ENCODE peak calls at places on chromosomes 13 and 19, in six cellular contexts. K is H9, E is IMR-90, A is mesenchymal stem cell, M is trophoblast cell, J is H1. B is an unnamed sample.
A peak's percentile ranks its signal among the peaks of the same experiment; 100 is the strongest.

GRCh38 chr13:48975101-48975925 is at the start of gene FNDC3A:
- DNase-seq in A (peak; percentile 74), J (no peak), K (peak; percentile 79), E (peak; percentile 64), M (peak; percentile 45), B (no peak)

GRCh38 chr19:28468701-28469459 is 744.1 kb downstream of the UQCRFS1 start:
- DNase-seq in M (no peak), E (no peak), A (peak; percentile 19), J (no peak), K (peak; percentile 73), B (no peak)

GRCh38 chr19:41431426-41432386 is 4.5 kb upstream of the B3GNT8 start:
- DNase-seq in J (no peak), M (peak; percentile 14), E (peak; percentile 31), A (peak; percentile 44), K (no peak), B (no peak)

GRCh38 chr19:35262101-35262761 is 6.5 kb upstream of the USF2 start:
- DNase-seq in K (peak; percentile 23), J (no peak), E (no peak), M (no peak), A (no peak), B (no peak)

GRCh38 chr13:82062772-82063171 is 1721.8 kb upstream of the SPRY2 start:
- DNase-seq in K (no peak), A (no peak), J (no peak), E (no peak), M (no peak), B (no peak)

GRCh38 chr19:460877-461609 is at the start of gene SHC2:
- DNase-seq in J (no peak), K (no peak), E (no peak), A (peak; percentile 45), M (no peak), B (no peak)

GRCh38 chr13:99165753-99166587 is 34.7 kb upstream of the UBAC2 start:
- DNase-seq in J (no peak), K (no peak), M (no peak), A (no peak), E (no peak), B (no peak)

GRCh38 chr13:111323549-111323948 is 3.1 kb downstream of the TEX29 start:
- DNase-seq in J (no peak), A (no peak), K (peak; percentile 17), E (no peak), M (no peak), B (no peak)

GRCh38 chr19:51094696-51095279 is 12.1 kb upstream of the KLK14 start:
- DNase-seq in A (peak; percentile 17), E (no peak), K (peak; percentile 75), J (no peak), M (no peak), B (peak; percentile 72)

GRCh38 chr19:7505682-7506384 is 10.1 kb upstream of the ZNF358 start:
- DNase-seq in M (peak; percentile 8), A (peak; percentile 25), J (no peak), K (no peak), E (no peak), B (no peak)

GRCh38 chr19:38685666-38686529 is 38.4 kb downstream of the ACTN4 start:
- DNase-seq in K (peak; percentile 56), E (peak; percentile 73), J (no peak), A (peak; percentile 87), M (no peak), B (no peak)

GRCh38 chr19:7888145-7888825 is at the start of gene LRRC8E:
- DNase-seq in K (peak; percentile 89), A (peak; percentile 77), M (peak; percentile 73), J (no peak), E (peak; percentile 55), B (peak; percentile 63)

GRCh38 chr13:113506025-113506685 is 15.6 kb upstream of the DCUN1D2 start:
- DNase-seq in K (no peak), M (no peak), J (no peak), E (no peak), A (no peak), B (no peak)

GRCh38 chr19:51145926-51146493 is 3.9 kb downstream of the SIGLEC7 start:
- DNase-seq in A (no peak), M (no peak), J (no peak), K (no peak), E (no peak), B (no peak)

GRCh38 chr13:112105244-112105681 is 38.3 kb downstream of the SOX1 start:
- DNase-seq in A (no peak), K (no peak), E (no peak), J (no peak), M (no peak), B (peak; percentile 47)

GRCh38 chr13:104416973-104417372 is 1350.8 kb upstream of the SLC10A2 start:
- DNase-seq in M (no peak), J (no peak), A (no peak), E (no peak), K (no peak), B (no peak)

GRCh38 chr19:2478756-2479555 is 3.0 kb downstream of the GADD45B start:
- DNase-seq in K (no peak), A (peak; percentile 91), M (peak; percentile 91), J (no peak), E (peak; percentile 76), B (no peak)

GRCh38 chr13:106795847-106796246 is 227.9 kb upstream of the ARGLU1 start:
- DNase-seq in E (no peak), M (no peak), K (peak; percentile 38), A (peak; percentile 10), J (no peak), B (no peak)

GRCh38 chr13:40197936-40198335 is 468.5 kb downstream of the FOXO1 start:
- DNase-seq in E (no peak), K (no peak), M (no peak), J (no peak), A (no peak), B (no peak)

GRCh38 chr13:27293873-27294515 is 23.4 kb downstream of the RASL11A start:
- DNase-seq in J (no peak), M (no peak), E (no peak), K (no peak), A (no peak), B (no peak)

GRCh38 chr13:26377038-26377437 is 123.1 kb downstream of the CDK8 start:
- DNase-seq in K (peak; percentile 52), M (no peak), J (peak; percentile 7), A (peak; percentile 32), E (peak; percentile 3), B (peak; percentile 8)

GRCh38 chr13:77415253-77416127 is 88.6 kb upstream of the MYCBP2 start:
- DNase-seq in K (no peak), A (peak; percentile 3), M (no peak), J (no peak), E (no peak), B (no peak)

GRCh38 chr19:17647071-17648020 is 40.8 kb downstream of the UNC13A start:
- DNase-seq in M (no peak), J (no peak), E (no peak), K (peak; percentile 57), A (no peak), B (no peak)

GRCh38 chr19:29524201-29524911 is 1.4 kb upstream of the VSTM2B start:
- DNase-seq in A (no peak), J (no peak), E (no peak), K (peak; percentile 64), M (no peak), B (peak; percentile 37)

GRCh38 chr13:100657881-100658315 is 16.7 kb downstream of the TMTC4 start:
- DNase-seq in J (no peak), K (no peak), E (no peak), A (no peak), M (no peak), B (no peak)

GRCh38 chr19:55641376-55642152 is 762 bp downstream of the ZNF580 start:
- DNase-seq in J (no peak), A (peak; percentile 60), K (no peak), M (no peak), E (peak; percentile 18), B (no peak)
- H3K4me1 ChIP-seq in J (no peaks in the 10 kb centered on the region), A (peaks cover 40% of the 10 kb centered on the region), K (no peaks in the 10 kb centered on the region), M (peaks cover 23% of the 10 kb centered on the region), E (peaks cover 13% of the 10 kb centered on the region), B (peaks cover 17% of the 10 kb centered on the region)

DNA sequence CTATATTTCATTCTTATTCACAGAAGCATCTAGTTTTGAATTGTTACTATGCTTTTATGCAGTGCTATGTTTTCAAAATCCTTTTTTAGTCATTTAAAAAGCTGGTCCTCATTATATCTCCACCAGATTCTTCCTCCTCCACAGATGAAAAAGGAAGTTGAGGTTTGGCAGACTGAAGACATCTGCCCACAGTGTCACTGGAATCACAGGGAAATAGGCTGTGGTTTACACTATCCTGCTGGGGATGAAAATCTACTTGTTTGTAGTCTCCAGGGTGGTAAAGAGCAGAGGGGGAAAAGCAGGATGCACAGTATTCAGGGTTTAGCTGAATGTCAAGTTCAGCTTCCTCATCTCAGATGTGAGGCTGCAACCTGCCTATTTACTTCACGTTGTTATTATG is 351.2 kb downstream of the DNAJC15 start:
- DNase-seq in A (peak; percentile 37), M (no peak), E (peak; percentile 64), J (no peak), K (no peak), B (no peak)
- H3K14ac ChIP-seq in A (no peak overlapping the region), M (no peak overlapping the region), E (no peak overlapping the region), J (peak overlapping the region; percentile 77), K (no peak overlapping the region), B (no peak overlapping the region)

GRCh38 chr19:46659151-46660007 is 1.6 kb downstream of the DACT3 start:
- DNase-seq in E (no peak), M (no peak), A (peak; percentile 61), J (no peak), K (peak; percentile 66), B (peak; percentile 61)

GRCh38 chr19:46660008-46660517 is 919 bp downstream of the DACT3 start:
- DNase-seq in E (no peak), J (no peak), M (no peak), A (peak; percentile 65), K (peak; percentile 60), B (peak; percentile 61)

GRCh38 chr19:46661020-46661731 is at the start of gene DACT3:
- DNase-seq in K (peak; percentile 100), J (peak; percentile 100), E (peak; percentile 100), A (peak; percentile 100), M (peak; percentile 100), B (peak; percentile 100)

GRCh38 chr19:46660601-46661019 is 372 bp downstream of the DACT3 start:
- DNase-seq in A (no peak), E (no peak), K (no peak), M (no peak), J (no peak), B (no peak)

GRCh38 chr19:46661735-46662592 is 982 bp upstream of the DACT3 start:
- DNase-seq in M (peak; percentile 87), K (peak; percentile 90), A (peak; percentile 94), J (no peak), E (peak; percentile 90), B (peak; percentile 86)
- H4K91ac ChIP-seq in M (no peak overlapping the region), K (no peak overlapping the region), A (peak overlapping the region; percentile 10), J (no peak overlapping the region), E (no peak overlapping the region), B (no peak overlapping the region)

GRCh38 chr19:19461671-19462622 is 53.4 kb downstream of the TSSK6 start:
- DNase-seq in E (no peak), J (peak; percentile 78), A (peak; percentile 59), M (no peak), K (peak; percentile 97), B (peak; percentile 54)

GRCh38 chr19:19460761-19461265 is 54.5 kb downstream of the TSSK6 start:
- DNase-seq in J (no peak), A (peak; percentile 57), M (no peak), K (peak; percentile 59), E (peak; percentile 30), B (no peak)

GRCh38 chr19:19460258-19460731 is 54.8 kb downstream of the GATAD2A start:
- DNase-seq in K (no peak), A (peak; percentile 43), M (peak; percentile 25), E (peak; percentile 40), J (no peak), B (no peak)

GRCh38 chr19:19459707-19460251 is 54.3 kb downstream of the GATAD2A start:
- DNase-seq in A (peak; percentile 89), E (peak; percentile 87), M (peak; percentile 24), J (no peak), K (no peak), B (no peak)

GRCh38 chr19:19461306-19461670 is 54.1 kb downstream of the TSSK6 start:
- DNase-seq in J (no peak), M (peak; percentile 25), E (no peak), K (no peak), A (no peak), B (no peak)
- H3K4me1 ChIP-seq in J (peaks cover 38% of the 10 kb centered on the region), M (peaks cover 68% of the 10 kb centered on the region), E (peaks cover 66% of the 10 kb centered on the region), K (peaks cover 20% of the 10 kb centered on the region), A (peaks cover 69% of the 10 kb centered on the region), B (peaks cover 56% of the 10 kb centered on the region)

B was measured in neuronal stem cell.